ENCODE peak calls at places on chromosomes 13 and 19, in ten cellular contexts. One of them, this sample, is unnamed.
A peak's percentile ranks its signal among the peaks of the same experiment; 100 is the strongest.

GRCh38 chr13:37667631-37668161 is 69.1 kb upstream of the POSTN start:
- DNase-seq in SK-N-MC: no peak
- DNase-seq in NCI-H1048: no peak
- DNase-seq in SW 1271: no peak
- DNase-seq in activated CD4-positive, alpha-beta T cell treated with anti-CD3 and anti-CD28 coated beads, Interleukin-2, amount 10 ng/mL, durations not matched to agents 7 days and 5 days: no peak
- DNase-seq in tibial nerve: no peak
- DNase-seq in NCI-H2081: no peak
- DNase-seq in nephron progenitor cell: no peak
- DNase-seq in cardiac fibroblast: no peak
- DNase-seq in NCI-H1417 treated with DMSO at 0.1 percent for 48 hours: no peak
- DNase-seq in this sample: no peak

GRCh38 chr19:1171755-1172352 is 2.2 kb downstream of the SBNO2 start:
- DNase-seq in SK-N-MC: no peak
- DNase-seq in NCI-H1048: no peak
- DNase-seq in SW 1271: no peak
- DNase-seq in activated CD4-positive, alpha-beta T cell treated with anti-CD3 and anti-CD28 coated beads, Interleukin-2, amount 10 ng/mL, durations not matched to agents 7 days and 5 days: no peak
- DNase-seq in tibial nerve: no peak
- DNase-seq in NCI-H2081: no peak
- DNase-seq in nephron progenitor cell: no peak
- DNase-seq in cardiac fibroblast: no peak
- DNase-seq in NCI-H1417 treated with DMSO at 0.1 percent for 48 hours: no peak
- DNase-seq in this sample: no peak

GRCh38 chr19:20423381-20424207 is 142.0 kb downstream of the ZNF737 start:
- DNase-seq in SK-N-MC: no peak
- DNase-seq in NCI-H1048: no peak
- DNase-seq in SW 1271: no peak
- DNase-seq in activated CD4-positive, alpha-beta T cell treated with anti-CD3 and anti-CD28 coated beads, Interleukin-2, amount 10 ng/mL, durations not matched to agents 7 days and 5 days: peak; percentile 41
- DNase-seq in tibial nerve: peak; percentile 61
- DNase-seq in NCI-H2081: no peak
- DNase-seq in nephron progenitor cell: peak; percentile 7
- DNase-seq in cardiac fibroblast: peak; percentile 88
- DNase-seq in NCI-H1417 treated with DMSO at 0.1 percent for 48 hours: no peak
- DNase-seq in this sample: peak; percentile 15

GRCh38 chr19:51503891-51504290 is 2.3 kb upstream of the SIGLEC12 start:
- DNase-seq in SK-N-MC: no peak
- DNase-seq in NCI-H1048: no peak
- DNase-seq in SW 1271: no peak
- DNase-seq in activated CD4-positive, alpha-beta T cell treated with anti-CD3 and anti-CD28 coated beads, Interleukin-2, amount 10 ng/mL, durations not matched to agents 7 days and 5 days: no peak
- DNase-seq in tibial nerve: no peak
- DNase-seq in NCI-H2081: no peak
- DNase-seq in nephron progenitor cell: no peak
- DNase-seq in cardiac fibroblast: no peak
- DNase-seq in NCI-H1417 treated with DMSO at 0.1 percent for 48 hours: no peak
- DNase-seq in this sample: no peak

GRCh38 chr13:27037571-27037970 is 134.0 kb downstream of the USP12 start:
- DNase-seq in SK-N-MC: no peak
- DNase-seq in NCI-H1048: no peak
- DNase-seq in SW 1271: no peak
- DNase-seq in activated CD4-positive, alpha-beta T cell treated with anti-CD3 and anti-CD28 coated beads, Interleukin-2, amount 10 ng/mL, durations not matched to agents 7 days and 5 days: no peak
- DNase-seq in tibial nerve: no peak
- DNase-seq in NCI-H2081: no peak
- DNase-seq in nephron progenitor cell: no peak
- DNase-seq in cardiac fibroblast: no peak
- DNase-seq in NCI-H1417 treated with DMSO at 0.1 percent for 48 hours: no peak
- DNase-seq in this sample: no peak

GRCh38 chr13:29457299-29457698 is 138.2 kb downstream of the SLC7A1 start:
- DNase-seq in SK-N-MC: no peak
- DNase-seq in NCI-H1048: no peak
- DNase-seq in SW 1271: peak; percentile 13
- DNase-seq in activated CD4-positive, alpha-beta T cell treated with anti-CD3 and anti-CD28 coated beads, Interleukin-2, amount 10 ng/mL, durations not matched to agents 7 days and 5 days: no peak
- DNase-seq in tibial nerve: no peak
- DNase-seq in NCI-H2081: no peak
- DNase-seq in nephron progenitor cell: no peak
- DNase-seq in cardiac fibroblast: peak; percentile 91
- DNase-seq in NCI-H1417 treated with DMSO at 0.1 percent for 48 hours: no peak
- DNase-seq in this sample: no peak

GRCh38 chr13:97116754-97117153 is 105.4 kb upstream of the MBNL2 start:
- DNase-seq in SK-N-MC: no peak
- DNase-seq in NCI-H1048: no peak
- DNase-seq in SW 1271: no peak
- DNase-seq in activated CD4-positive, alpha-beta T cell treated with anti-CD3 and anti-CD28 coated beads, Interleukin-2, amount 10 ng/mL, durations not matched to agents 7 days and 5 days: no peak
- DNase-seq in tibial nerve: no peak
- DNase-seq in NCI-H2081: no peak
- DNase-seq in nephron progenitor cell: no peak
- DNase-seq in cardiac fibroblast: peak; percentile 60
- DNase-seq in NCI-H1417 treated with DMSO at 0.1 percent for 48 hours: no peak
- DNase-seq in this sample: no peak

GRCh38 chr13:32208860-32209259 is 106.3 kb downstream of the ZAR1L start:
- DNase-seq in SK-N-MC: no peak
- DNase-seq in NCI-H1048: no peak
- DNase-seq in SW 1271: no peak
- DNase-seq in activated CD4-positive, alpha-beta T cell treated with anti-CD3 and anti-CD28 coated beads, Interleukin-2, amount 10 ng/mL, durations not matched to agents 7 days and 5 days: no peak
- DNase-seq in tibial nerve: no peak
- DNase-seq in NCI-H2081: no peak
- DNase-seq in nephron progenitor cell: no peak
- DNase-seq in cardiac fibroblast: peak; percentile 40
- DNase-seq in NCI-H1417 treated with DMSO at 0.1 percent for 48 hours: no peak
- DNase-seq in this sample: no peak

GRCh38 chr13:102903659-102904407 is 58.0 kb downstream of the ERCC5 start:
- DNase-seq in SK-N-MC: no peak
- DNase-seq in NCI-H1048: no peak
- DNase-seq in SW 1271: no peak
- DNase-seq in activated CD4-positive, alpha-beta T cell treated with anti-CD3 and anti-CD28 coated beads, Interleukin-2, amount 10 ng/mL, durations not matched to agents 7 days and 5 days: no peak
- DNase-seq in tibial nerve: no peak
- DNase-seq in NCI-H2081: no peak
- DNase-seq in nephron progenitor cell: no peak
- DNase-seq in cardiac fibroblast: peak; percentile 44
- DNase-seq in NCI-H1417 treated with DMSO at 0.1 percent for 48 hours: no peak
- DNase-seq in this sample: no peak

GRCh38 chr13:102799544-102800144 is 725 bp downstream of the BIVM start:
- DNase-seq in SK-N-MC: no peak
- DNase-seq in NCI-H1048: no peak
- DNase-seq in SW 1271: no peak
- DNase-seq in activated CD4-positive, alpha-beta T cell treated with anti-CD3 and anti-CD28 coated beads, Interleukin-2, amount 10 ng/mL, durations not matched to agents 7 days and 5 days: peak; percentile 10
- DNase-seq in tibial nerve: no peak
- DNase-seq in NCI-H2081: peak; percentile 4
- DNase-seq in nephron progenitor cell: peak; percentile 58
- DNase-seq in cardiac fibroblast: peak; percentile 39
- DNase-seq in NCI-H1417 treated with DMSO at 0.1 percent for 48 hours: no peak
- DNase-seq in this sample: no peak

GRCh38 chr13:61410669-61411297 is 4.9 kb downstream of the PCDH20 start:
- DNase-seq in SK-N-MC: no peak
- DNase-seq in NCI-H1048: peak; percentile 0
- DNase-seq in SW 1271: no peak
- DNase-seq in activated CD4-positive, alpha-beta T cell treated with anti-CD3 and anti-CD28 coated beads, Interleukin-2, amount 10 ng/mL, durations not matched to agents 7 days and 5 days: no peak
- DNase-seq in tibial nerve: no peak
- DNase-seq in NCI-H2081: peak; percentile 14
- DNase-seq in nephron progenitor cell: no peak
- DNase-seq in cardiac fibroblast: peak; percentile 34
- DNase-seq in NCI-H1417 treated with DMSO at 0.1 percent for 48 hours: peak; percentile 41
- DNase-seq in this sample: no peak

GRCh38 chr19:16457195-16457953 is 14.4 kb downstream of the EPS15L1 start:
- DNase-seq in SK-N-MC: no peak
- DNase-seq in NCI-H1048: no peak
- DNase-seq in SW 1271: no peak
- DNase-seq in activated CD4-positive, alpha-beta T cell treated with anti-CD3 and anti-CD28 coated beads, Interleukin-2, amount 10 ng/mL, durations not matched to agents 7 days and 5 days: no peak
- DNase-seq in tibial nerve: no peak
- DNase-seq in NCI-H2081: no peak
- DNase-seq in nephron progenitor cell: peak; percentile 54
- DNase-seq in cardiac fibroblast: peak; percentile 42
- DNase-seq in NCI-H1417 treated with DMSO at 0.1 percent for 48 hours: no peak
- DNase-seq in this sample: no peak

GRCh38 chr19:2235396-2236284 is 489 bp downstream of the PLEKHJ1 start:
- DNase-seq in SK-N-MC: no peak
- DNase-seq in NCI-H1048: no peak
- DNase-seq in SW 1271: no peak
- DNase-seq in activated CD4-positive, alpha-beta T cell treated with anti-CD3 and anti-CD28 coated beads, Interleukin-2, amount 10 ng/mL, durations not matched to agents 7 days and 5 days: peak; percentile 24
- DNase-seq in tibial nerve: no peak
- DNase-seq in NCI-H2081: peak; percentile 80
- DNase-seq in nephron progenitor cell: no peak
- DNase-seq in cardiac fibroblast: no peak
- DNase-seq in NCI-H1417 treated with DMSO at 0.1 percent for 48 hours: peak; percentile 75
- DNase-seq in this sample: no peak

GRCh38 chr19:12567951-12568350 is 16.7 kb upstream of the ZNF564 start:
- DNase-seq in SK-N-MC: no peak
- DNase-seq in NCI-H1048: no peak
- DNase-seq in SW 1271: no peak
- DNase-seq in activated CD4-positive, alpha-beta T cell treated with anti-CD3 and anti-CD28 coated beads, Interleukin-2, amount 10 ng/mL, durations not matched to agents 7 days and 5 days: no peak
- DNase-seq in tibial nerve: no peak
- DNase-seq in NCI-H2081: no peak
- DNase-seq in nephron progenitor cell: no peak
- DNase-seq in cardiac fibroblast: peak; percentile 12
- DNase-seq in NCI-H1417 treated with DMSO at 0.1 percent for 48 hours: no peak
- DNase-seq in this sample: no peak

GRCh38 chr19:6242677-6243076 is 37.1 kb downstream of the MLLT1 start:
- DNase-seq in SK-N-MC: no peak
- DNase-seq in NCI-H1048: no peak
- DNase-seq in SW 1271: no peak
- DNase-seq in activated CD4-positive, alpha-beta T cell treated with anti-CD3 and anti-CD28 coated beads, Interleukin-2, amount 10 ng/mL, durations not matched to agents 7 days and 5 days: no peak
- DNase-seq in tibial nerve: no peak
- DNase-seq in NCI-H2081: no peak
- DNase-seq in nephron progenitor cell: no peak
- DNase-seq in cardiac fibroblast: no peak
- DNase-seq in NCI-H1417 treated with DMSO at 0.1 percent for 48 hours: no peak
- DNase-seq in this sample: no peak

GRCh38 chr19:48444129-48444932 is 1.5 kb upstream of the GRWD1 start:
- DNase-seq in SK-N-MC: no peak
- DNase-seq in NCI-H1048: no peak
- DNase-seq in SW 1271: no peak
- DNase-seq in activated CD4-positive, alpha-beta T cell treated with anti-CD3 and anti-CD28 coated beads, Interleukin-2, amount 10 ng/mL, durations not matched to agents 7 days and 5 days: no peak
- DNase-seq in tibial nerve: no peak
- DNase-seq in NCI-H2081: no peak
- DNase-seq in nephron progenitor cell: peak; percentile 32
- DNase-seq in cardiac fibroblast: no peak
- DNase-seq in NCI-H1417 treated with DMSO at 0.1 percent for 48 hours: no peak
- DNase-seq in this sample: no peak

GRCh38 chr13:81480634-81481033 is 1139.7 kb upstream of the SPRY2 start:
- DNase-seq in SK-N-MC: no peak
- DNase-seq in NCI-H1048: no peak
- DNase-seq in SW 1271: no peak
- DNase-seq in activated CD4-positive, alpha-beta T cell treated with anti-CD3 and anti-CD28 coated beads, Interleukin-2, amount 10 ng/mL, durations not matched to agents 7 days and 5 days: no peak
- DNase-seq in tibial nerve: no peak
- DNase-seq in NCI-H2081: peak; percentile 2
- DNase-seq in nephron progenitor cell: no peak
- DNase-seq in cardiac fibroblast: no peak
- DNase-seq in NCI-H1417 treated with DMSO at 0.1 percent for 48 hours: no peak
- DNase-seq in this sample: no peak

GRCh38 chr13:31987071-31987470 is 44.5 kb upstream of the FRY start:
- DNase-seq in SK-N-MC: no peak
- DNase-seq in NCI-H1048: no peak
- DNase-seq in SW 1271: no peak
- DNase-seq in activated CD4-positive, alpha-beta T cell treated with anti-CD3 and anti-CD28 coated beads, Interleukin-2, amount 10 ng/mL, durations not matched to agents 7 days and 5 days: no peak
- DNase-seq in tibial nerve: no peak
- DNase-seq in NCI-H2081: peak; percentile 40
- DNase-seq in nephron progenitor cell: no peak
- DNase-seq in cardiac fibroblast: no peak
- DNase-seq in NCI-H1417 treated with DMSO at 0.1 percent for 48 hours: no peak
- DNase-seq in this sample: no peak

GRCh38 chr19:14479985-14480694 is 5.0 kb upstream of the PTGER1 start:
- DNase-seq in SK-N-MC: no peak
- DNase-seq in NCI-H1048: peak; percentile 13
- DNase-seq in SW 1271: no peak
- DNase-seq in activated CD4-positive, alpha-beta T cell treated with anti-CD3 and anti-CD28 coated beads, Interleukin-2, amount 10 ng/mL, durations not matched to agents 7 days and 5 days: peak; percentile 72
- DNase-seq in tibial nerve: no peak
- DNase-seq in NCI-H2081: no peak
- DNase-seq in nephron progenitor cell: peak; percentile 89
- DNase-seq in cardiac fibroblast: no peak
- DNase-seq in NCI-H1417 treated with DMSO at 0.1 percent for 48 hours: no peak
- DNase-seq in this sample: no peak

GRCh38 chr19:45153339-45154063 is 7.3 kb downstream of the NKPD1 start:
- DNase-seq in SK-N-MC: no peak
- DNase-seq in NCI-H1048: no peak
- DNase-seq in SW 1271: no peak
- DNase-seq in activated CD4-positive, alpha-beta T cell treated with anti-CD3 and anti-CD28 coated beads, Interleukin-2, amount 10 ng/mL, durations not matched to agents 7 days and 5 days: peak; percentile 34
- DNase-seq in tibial nerve: no peak
- DNase-seq in NCI-H2081: no peak
- DNase-seq in nephron progenitor cell: peak; percentile 90
- DNase-seq in cardiac fibroblast: peak; percentile 34
- DNase-seq in NCI-H1417 treated with DMSO at 0.1 percent for 48 hours: peak; percentile 34
- DNase-seq in this sample: no peak

GRCh38 chr19:6047741-6048231 is 62.5 kb downstream of the RFX2 start:
- DNase-seq in SK-N-MC: no peak
- DNase-seq in NCI-H1048: no peak
- DNase-seq in SW 1271: no peak
- DNase-seq in activated CD4-positive, alpha-beta T cell treated with anti-CD3 and anti-CD28 coated beads, Interleukin-2, amount 10 ng/mL, durations not matched to agents 7 days and 5 days: no peak
- DNase-seq in tibial nerve: no peak
- DNase-seq in NCI-H2081: peak; percentile 59
- DNase-seq in nephron progenitor cell: peak; percentile 49
- DNase-seq in cardiac fibroblast: peak; percentile 51
- DNase-seq in NCI-H1417 treated with DMSO at 0.1 percent for 48 hours: no peak
- DNase-seq in this sample: no peak

GRCh38 chr19:12574036-12574435 is 22.8 kb upstream of the ZNF564 start:
- DNase-seq in SK-N-MC: no peak
- DNase-seq in NCI-H1048: no peak
- DNase-seq in SW 1271: no peak
- DNase-seq in activated CD4-positive, alpha-beta T cell treated with anti-CD3 and anti-CD28 coated beads, Interleukin-2, amount 10 ng/mL, durations not matched to agents 7 days and 5 days: no peak
- DNase-seq in tibial nerve: no peak
- DNase-seq in NCI-H2081: no peak
- DNase-seq in nephron progenitor cell: no peak
- DNase-seq in cardiac fibroblast: no peak
- DNase-seq in NCI-H1417 treated with DMSO at 0.1 percent for 48 hours: no peak
- DNase-seq in this sample: no peak

GRCh38 chr19:6204212-6204611 is 68.7 kb downstream of the ACSBG2 start:
- DNase-seq in SK-N-MC: no peak
- DNase-seq in NCI-H1048: no peak
- DNase-seq in SW 1271: no peak
- DNase-seq in activated CD4-positive, alpha-beta T cell treated with anti-CD3 and anti-CD28 coated beads, Interleukin-2, amount 10 ng/mL, durations not matched to agents 7 days and 5 days: no peak
- DNase-seq in tibial nerve: no peak
- DNase-seq in NCI-H2081: no peak
- DNase-seq in nephron progenitor cell: no peak
- DNase-seq in cardiac fibroblast: peak; percentile 53
- DNase-seq in NCI-H1417 treated with DMSO at 0.1 percent for 48 hours: no peak
- DNase-seq in this sample: no peak

GRCh38 chr13:33125821-33126570 is 109.8 kb downstream of the KL start:
- DNase-seq in SK-N-MC: no peak
- DNase-seq in NCI-H1048: no peak
- DNase-seq in SW 1271: peak; percentile 80
- DNase-seq in activated CD4-positive, alpha-beta T cell treated with anti-CD3 and anti-CD28 coated beads, Interleukin-2, amount 10 ng/mL, durations not matched to agents 7 days and 5 days: no peak
- DNase-seq in tibial nerve: peak; percentile 77
- DNase-seq in NCI-H2081: no peak
- DNase-seq in nephron progenitor cell: no peak
- DNase-seq in cardiac fibroblast: peak; percentile 96
- DNase-seq in NCI-H1417 treated with DMSO at 0.1 percent for 48 hours: no peak
- DNase-seq in this sample: peak; percentile 88

GRCh38 chr19:10332158-10332964 is 968 bp downstream of the RAVER1 start:
- DNase-seq in SK-N-MC: no peak
- DNase-seq in NCI-H1048: no peak
- DNase-seq in SW 1271: no peak
- DNase-seq in activated CD4-positive, alpha-beta T cell treated with anti-CD3 and anti-CD28 coated beads, Interleukin-2, amount 10 ng/mL, durations not matched to agents 7 days and 5 days: no peak
- DNase-seq in tibial nerve: no peak
- DNase-seq in NCI-H2081: no peak
- DNase-seq in nephron progenitor cell: no peak
- DNase-seq in cardiac fibroblast: no peak
- DNase-seq in NCI-H1417 treated with DMSO at 0.1 percent for 48 hours: no peak
- DNase-seq in this sample: no peak

GRCh38 chr19:33752018-33752790 is 44.5 kb upstream of the KCTD15 start:
- DNase-seq in SK-N-MC: no peak
- DNase-seq in NCI-H1048: no peak
- DNase-seq in SW 1271: no peak
- DNase-seq in activated CD4-positive, alpha-beta T cell treated with anti-CD3 and anti-CD28 coated beads, Interleukin-2, amount 10 ng/mL, durations not matched to agents 7 days and 5 days: no peak
- DNase-seq in tibial nerve: no peak
- DNase-seq in NCI-H2081: no peak
- DNase-seq in nephron progenitor cell: no peak
- DNase-seq in cardiac fibroblast: no peak
- DNase-seq in NCI-H1417 treated with DMSO at 0.1 percent for 48 hours: no peak
- DNase-seq in this sample: no peak

GRCh38 chr19:43462383-43462782 is 3.0 kb downstream of the LYPD3 start:
- DNase-seq in SK-N-MC: no peak
- DNase-seq in NCI-H1048: no peak
- DNase-seq in SW 1271: no peak
- DNase-seq in activated CD4-positive, alpha-beta T cell treated with anti-CD3 and anti-CD28 coated beads, Interleukin-2, amount 10 ng/mL, durations not matched to agents 7 days and 5 days: no peak
- DNase-seq in tibial nerve: no peak
- DNase-seq in NCI-H2081: no peak
- DNase-seq in nephron progenitor cell: no peak
- DNase-seq in cardiac fibroblast: no peak
- DNase-seq in NCI-H1417 treated with DMSO at 0.1 percent for 48 hours: no peak
- DNase-seq in this sample: no peak

GRCh38 chr13:51643882-51644281 is 59.6 kb downstream of the WDFY2 start:
- DNase-seq in SK-N-MC: peak; percentile 83
- DNase-seq in NCI-H1048: no peak
- DNase-seq in SW 1271: peak; percentile 77
- DNase-seq in activated CD4-positive, alpha-beta T cell treated with anti-CD3 and anti-CD28 coated beads, Interleukin-2, amount 10 ng/mL, durations not matched to agents 7 days and 5 days: no peak
- DNase-seq in tibial nerve: no peak
- DNase-seq in NCI-H2081: no peak
- DNase-seq in nephron progenitor cell: no peak
- DNase-seq in cardiac fibroblast: peak; percentile 95
- DNase-seq in NCI-H1417 treated with DMSO at 0.1 percent for 48 hours: no peak
- DNase-seq in this sample: peak; percentile 77